ENCODE peak calls at places on chromosome 9, in five cellular contexts. I, Z, R, S and O are unnamed samples. For H3K4me1, the result is how much of the 10 kb centered on the place peaks cover.

GRCh38 chr9:113898151-113898550 is 22.0 kb downstream of the ZNF618 start:
- DNase-seq in I (no peak), R (no peak), S (no peak), Z (no peak), O (no peak)

GRCh38 chr9:79613145-79613544 is 41.4 kb downstream of the TLE4 start:
- DNase-seq in S (no peak), Z (no peak), I (no peak), R (no peak), O (no peak)

GRCh38 chr9:81108391-81108790 is 581.0 kb downstream of the TLE1 start:
- DNase-seq in Z (no peak), S (no peak), R (no peak), I (no peak), O (no peak)

GRCh38 chr9:134286513-134287245 is 39.6 kb upstream of the RXRA start:
- DNase-seq in R (no peak), Z (no peak), I (no peak), S (peak), O (no peak)

GRCh38 chr9:5626727-5627634 is 1.9 kb upstream of the RIC1 start:
- DNase-seq in I (no peak), S (no peak), R (peak), Z (peak), O (no peak)

GRCh38 chr9:36779582-36779981 is 206.9 kb downstream of the MELK start:
- DNase-seq in Z (no peak), I (no peak), S (no peak), R (no peak), O (no peak)

GRCh38 chr9:100096378-100096916 is 2.4 kb downstream of the ERP44 start:
- DNase-seq in Z (no peak), S (no peak), I (no peak), R (no peak), O (no peak)

GRCh38 chr9:120284796-120285195 is 295.2 kb downstream of the CDK5RAP2 start:
- DNase-seq in R (no peak), Z (no peak), S (no peak), I (no peak), O (no peak)

GRCh38 chr9:82117528-82117927 is 129.0 kb downstream of the SPATA31D1 start:
- DNase-seq in I (no peak), S (no peak), R (no peak), Z (no peak), O (no peak)

GRCh38 chr9:92098638-92099037 is 16.6 kb downstream of the SPTLC1 start:
- DNase-seq in I (no peak), S (no peak), R (no peak), Z (no peak), O (no peak)

GRCh38 chr9:19231126-19232035 is 888 bp downstream of the DENND4C start:
- DNase-seq in R (no peak), I (no peak), S (no peak), Z (no peak), O (no peak)

GRCh38 chr9:100308965-100309564 is 43.7 kb downstream of the TEX10 start:
- DNase-seq in Z (no peak), S (no peak), R (no peak), I (no peak), O (no peak)

DNA sequence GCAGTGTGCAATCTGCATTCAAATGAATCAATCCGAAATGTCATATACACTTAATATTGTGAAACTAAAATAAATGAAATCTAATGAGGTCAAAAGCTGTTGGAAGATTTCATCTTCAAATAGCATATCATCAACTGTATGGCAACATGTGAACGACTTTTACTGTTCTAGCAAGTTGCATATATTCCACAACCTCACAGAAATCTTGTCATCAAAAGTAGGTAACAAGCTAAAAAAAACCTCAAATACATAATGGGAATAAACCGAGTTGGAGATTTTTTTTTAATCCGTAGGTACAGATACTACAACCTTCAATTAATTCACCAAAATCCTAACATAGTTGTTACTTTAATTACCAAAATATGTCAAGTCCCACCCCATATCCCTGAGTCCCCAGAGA is 1.1 kb downstream of the PTBP3 start:
- DNase-seq in I (no peak), S (no peak), Z (no peak), R (no peak), O (no peak)
- H3K27ac ChIP-seq in I (peak), S (peak), Z (peak), R (peak), O (peak)

GRCh38 chr9:137303031-137303892 is 1.2 kb upstream of the NRARP start:
- DNase-seq in R (peak), S (peak), Z (no peak), I (no peak), O (no peak)
- H3K4me3 ChIP-seq in R (peak), S (no peak), Z (peak), I (peak), O (peak)

DNA sequence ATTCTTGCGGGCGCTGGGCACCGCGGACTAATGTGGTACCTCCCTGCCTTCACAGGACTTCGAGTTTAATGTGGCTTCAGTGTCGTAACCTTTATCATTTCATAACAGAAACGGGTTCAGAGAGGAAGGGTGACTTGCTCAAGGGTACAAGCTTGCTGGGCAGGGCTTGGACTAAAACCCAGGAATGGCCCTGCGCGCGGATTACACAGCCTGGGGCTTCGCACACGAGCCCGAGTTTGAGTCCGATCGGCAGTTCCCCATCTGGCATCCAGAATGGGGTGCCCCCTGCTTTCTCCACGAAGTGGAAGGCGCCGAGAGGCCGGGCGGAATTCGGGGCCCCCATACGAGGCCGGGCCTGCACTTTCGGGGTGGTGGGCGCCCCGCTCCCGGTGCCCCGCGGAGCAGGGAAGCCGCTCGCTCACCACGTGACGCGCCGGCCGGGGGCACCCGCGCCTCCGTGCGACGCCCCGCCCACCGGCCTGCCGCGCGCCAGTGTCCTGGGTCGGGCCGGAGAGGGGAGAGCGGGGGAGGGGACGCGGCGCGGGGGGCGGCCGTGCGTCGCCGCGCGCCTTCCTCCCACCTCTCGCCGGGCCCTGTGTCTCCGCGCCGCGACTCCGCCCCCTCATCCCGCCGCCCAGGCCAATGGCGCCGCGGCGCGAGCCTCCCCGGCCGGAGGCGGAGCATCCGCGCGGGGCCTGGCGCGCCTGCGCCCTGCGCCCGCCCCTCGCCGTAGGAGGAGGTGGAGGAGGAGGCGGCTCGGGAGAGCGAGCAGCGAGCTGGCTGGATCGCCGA is at the start of gene SET:
- DNase-seq in I (peak), R (peak), S (peak), Z (peak), O (peak)
- H3K4me1 ChIP-seq in I (half or more), R (under half), S (under half), Z (under half), O (under half)

DNA sequence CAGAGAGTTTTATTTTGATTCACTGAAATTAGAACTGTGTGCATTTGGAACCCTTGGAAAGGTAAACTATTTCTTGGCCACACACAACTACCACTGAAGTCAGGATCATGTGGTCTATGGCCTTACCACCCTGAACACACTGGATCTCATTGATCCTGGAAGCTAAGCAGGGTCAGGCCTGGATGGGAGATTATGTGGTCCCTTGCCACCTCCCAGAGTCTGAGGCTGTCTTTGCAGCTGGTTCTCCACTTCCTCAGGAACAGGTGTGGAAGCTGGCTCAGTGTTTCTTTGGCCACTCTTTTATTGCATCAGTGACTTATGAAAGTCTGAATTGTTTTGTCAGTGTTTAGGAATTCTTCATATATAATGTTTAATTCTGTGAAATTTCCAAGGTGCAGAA is 89.2 kb downstream of the TEK start:
- DNase-seq in I (no peak), S (no peak), R (no peak), Z (no peak), O (no peak)
- H3K27ac ChIP-seq in I (no peak), S (no peak), R (no peak), Z (no peak), O (no peak)

GRCh38 chr9:108136646-108137045 is 647.1 kb upstream of the KLF4 start:
- DNase-seq in I (no peak), R (no peak), S (no peak), Z (no peak), O (no peak)
- H3K4me3 ChIP-seq in I (no peak), R (no peak), S (no peak), Z (no peak), O (no peak)